ENCODE peak calls at places on chromosomes 4 and X, in four cellular contexts. S is H9, E is IMR-90, Q is neuronal stem cell. L is an unnamed sample.

GRCh38 chr4:156194896-156195295 is 241.2 kb upstream of the CTSO start:
- DNase-seq in S (no peak), E (no peak), Q (no peak), L (no peak)

GRCh38 chr4:69773443-69773842 is 13.0 kb upstream of the SULT1B1 start:
- DNase-seq in S (no peak), E (no peak), Q (no peak), L (no peak)

GRCh38 chr4:175661437-175661836 is 150.6 kb downstream of the GPM6A start:
- DNase-seq in S (no peak), E (no peak), Q (no peak), L (no peak)

GRCh38 chrX:17369294-17369693 is 5.7 kb upstream of the NHS start:
- DNase-seq in S (no peak), E (no peak), Q (no peak), L (no peak)

GRCh38 chrX:132592880-132593279 is 104.0 kb upstream of the MBNL3 start:
- DNase-seq in S (peak; percentile 29), E (no peak), Q (peak; percentile 2), L (peak; percentile 28)

GRCh38 chr4:125522588-125522987 is 207.8 kb downstream of the FAT4 start:
- DNase-seq in S (no peak), E (no peak), Q (no peak), L (no peak)

GRCh38 chr4:137393043-137393442 is 139.3 kb downstream of the PCDH18 start:
- DNase-seq in S (no peak), E (no peak), Q (peak; percentile 11), L (peak; percentile 16)

GRCh38 chr4:80199004-80199579 is 1.8 kb downstream of the PRDM8 start:
- DNase-seq in S (no peak), E (no peak), Q (no peak), L (no peak)

GRCh38 chr4:25859429-25860148 is 3.2 kb downstream of the SEL1L3 start:
- DNase-seq in S (no peak), E (no peak), Q (no peak), L (no peak)

GRCh38 chr4:69836321-69836720 is 23.6 kb downstream of the SULT1E1 start:
- DNase-seq in S (no peak), E (no peak), Q (no peak), L (no peak)

GRCh38 chr4:42574873-42575272 is 82.0 kb downstream of the ATP8A1 start:
- DNase-seq in S (no peak), E (no peak), Q (no peak), L (no peak)

GRCh38 chr4:31291238-31291637 is 571.1 kb downstream of the PCDH7 start:
- DNase-seq in S (no peak), E (no peak), Q (no peak), L (no peak)

GRCh38 chr4:21046121-21046520 is 345.9 kb downstream of the PACRGL start:
- DNase-seq in S (no peak), E (no peak), Q (no peak), L (peak; percentile 25)

GRCh38 chrX:112868586-112868985 is 28.0 kb upstream of the AMOT start:
- DNase-seq in S (no peak), E (no peak), Q (no peak), L (peak; percentile 30)

GRCh38 chrX:13733506-13733905 is 914 bp downstream of the TRAPPC2 start:
- DNase-seq in S (no peak), E (peak; percentile 23), Q (no peak), L (peak; percentile 13)

GRCh38 chrX:39859991-39860861 is 237.5 kb downstream of the BCOR start:
- DNase-seq in S (peak; percentile 87), E (peak; percentile 91), Q (peak; percentile 17), L (peak; percentile 86)

GRCh38 chrX:96314974-96315373 is 369.7 kb upstream of the DIAPH2 start:
- DNase-seq in S (no peak), E (peak; percentile 62), Q (no peak), L (peak; percentile 24)

GRCh38 chr4:173448919-173449641 is 50.2 kb upstream of the SCRG1 start:
- DNase-seq in S (no peak), E (peak; percentile 9), Q (no peak), L (no peak)

GRCh38 chr4:76634239-76634638 is 199.2 kb downstream of the SHROOM3 start:
- DNase-seq in S (no peak), E (peak; percentile 65), Q (no peak), L (peak; percentile 88)

GRCh38 chr4:56723201-56723605 is 42.1 kb upstream of the HOPX start:
- DNase-seq in S (no peak), E (no peak), Q (no peak), L (no peak)

GRCh38 chr4:183100298-183100599 is 1.2 kb downstream of the WWC2 start:
- DNase-seq in S (no peak), E (no peak), Q (no peak), L (no peak)

GRCh38 chr4:183098080-183098722 is 856 bp upstream of the WWC2 start:
- DNase-seq in S (no peak), E (peak; percentile 50), Q (peak; percentile 35), L (peak; percentile 72)

GRCh38 chr4:183100827-183101226 is 1.8 kb downstream of the WWC2 start:
- DNase-seq in S (no peak), E (no peak), Q (no peak), L (peak; percentile 15)

GRCh38 chr4:183098723-183099536 is at the start of gene WWC2:
- DNase-seq in S (peak; percentile 95), E (peak; percentile 92), Q (peak; percentile 93), L (peak; percentile 93)

DNA sequence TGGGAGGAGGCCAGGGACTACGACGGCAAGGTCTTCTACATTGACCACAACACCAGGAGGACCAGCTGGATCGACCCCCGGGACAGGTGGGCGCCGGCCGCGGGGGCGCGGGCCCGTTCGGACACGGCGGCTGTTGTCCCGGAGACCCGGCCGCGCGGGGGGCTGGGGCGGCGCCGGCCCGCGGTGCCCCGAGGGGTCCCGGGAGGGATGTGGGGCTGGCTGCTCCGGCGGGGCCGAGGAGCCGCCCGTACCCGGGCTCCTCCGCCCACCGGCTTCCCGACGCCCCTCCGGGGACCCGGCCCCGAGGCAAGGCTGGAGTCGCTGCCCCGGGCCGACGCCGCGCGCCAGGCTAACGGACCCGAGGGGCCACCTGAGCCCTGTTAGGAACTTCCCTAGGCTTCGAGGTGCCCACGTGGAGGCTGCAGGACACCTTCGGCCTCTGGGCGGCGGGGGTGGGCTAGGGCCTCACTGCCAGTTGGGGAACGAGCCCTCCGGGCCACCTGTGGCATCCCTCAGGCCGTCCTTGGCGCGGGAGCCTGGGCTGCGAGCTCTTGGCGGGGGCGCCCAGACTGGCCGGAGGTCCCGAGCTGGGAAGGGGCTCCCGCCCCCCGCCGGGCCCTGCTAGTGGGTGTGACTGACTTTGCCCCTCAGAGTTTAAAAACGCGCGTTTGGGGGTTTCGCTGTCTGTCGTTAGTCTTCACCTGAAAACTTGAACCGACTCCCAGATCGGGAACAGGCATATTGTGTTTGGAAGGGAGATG is 660 bp downstream of the WWC2 start:
- DNase-seq in S (peak; percentile 73), E (no peak), Q (peak; percentile 46), L (peak; percentile 39)
- H3K23ac ChIP-seq in S (no peak overlapping the region), E (peak overlapping the region; percentile 95), Q (peak overlapping the region; percentile 83), L (peak overlapping the region; percentile 97)

GRCh38 chr4:7781993-7782392 is 157.7 kb downstream of the AFAP1 start:
- DNase-seq in S (no peak), E (no peak), Q (no peak), L (peak; percentile 14)
- H3K9ac ChIP-seq in S (no peak overlapping the region), E (no peak overlapping the region), Q (no peak overlapping the region), L (peak overlapping the region; percentile 30)

DNA sequence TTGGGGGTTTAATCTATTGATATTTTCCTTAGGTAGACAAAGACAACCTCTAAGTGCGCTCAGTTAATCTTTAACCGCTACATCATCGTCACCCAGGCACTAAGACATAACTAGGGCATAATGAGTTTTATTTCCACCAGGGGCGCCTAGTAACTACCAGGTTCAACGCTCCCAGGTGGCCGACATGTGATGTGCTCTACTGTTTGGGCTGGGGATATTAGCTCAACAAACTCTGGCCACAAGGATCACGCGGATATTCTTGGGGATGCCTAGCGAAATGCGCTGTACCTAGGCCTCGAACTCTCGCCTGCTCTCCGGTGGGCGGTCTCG is 915 bp upstream of the RAB33B start:
- DNase-seq in S (no peak), E (no peak), Q (no peak), L (no peak)
- H3K23ac ChIP-seq in S (no peak overlapping the region), E (peak overlapping the region; percentile 78), Q (peak overlapping the region; percentile 76), L (no peak overlapping the region)

GRCh38 chrX:119009071-119009470 is 34.7 kb downstream of the LONRF3 start:
- DNase-seq in S (no peak), E (no peak), Q (no peak), L (no peak)
- H3K9ac ChIP-seq in S (no peak overlapping the region), E (no peak overlapping the region), Q (no peak overlapping the region), L (no peak overlapping the region)

GRCh38 chr4:18022572-18023039 is 1.1 kb upstream of the LCORL start:
- DNase-seq in S (no peak), E (peak; percentile 5), Q (no peak), L (no peak)

GRCh38 chr4:18021470-18021719 is 160 bp downstream of the LCORL start:
- DNase-seq in S (no peak), E (peak; percentile 20), Q (no peak), L (peak; percentile 63)

GRCh38 chr4:18020145-18020670 is 1.3 kb downstream of the LCORL start:
- DNase-seq in S (peak; percentile 29), E (peak; percentile 12), Q (no peak), L (no peak)

GRCh38 chr4:18020671-18021469 is 685 bp downstream of the LCORL start:
- DNase-seq in S (peak; percentile 74), E (peak; percentile 83), Q (peak; percentile 75), L (peak; percentile 95)

DNA sequence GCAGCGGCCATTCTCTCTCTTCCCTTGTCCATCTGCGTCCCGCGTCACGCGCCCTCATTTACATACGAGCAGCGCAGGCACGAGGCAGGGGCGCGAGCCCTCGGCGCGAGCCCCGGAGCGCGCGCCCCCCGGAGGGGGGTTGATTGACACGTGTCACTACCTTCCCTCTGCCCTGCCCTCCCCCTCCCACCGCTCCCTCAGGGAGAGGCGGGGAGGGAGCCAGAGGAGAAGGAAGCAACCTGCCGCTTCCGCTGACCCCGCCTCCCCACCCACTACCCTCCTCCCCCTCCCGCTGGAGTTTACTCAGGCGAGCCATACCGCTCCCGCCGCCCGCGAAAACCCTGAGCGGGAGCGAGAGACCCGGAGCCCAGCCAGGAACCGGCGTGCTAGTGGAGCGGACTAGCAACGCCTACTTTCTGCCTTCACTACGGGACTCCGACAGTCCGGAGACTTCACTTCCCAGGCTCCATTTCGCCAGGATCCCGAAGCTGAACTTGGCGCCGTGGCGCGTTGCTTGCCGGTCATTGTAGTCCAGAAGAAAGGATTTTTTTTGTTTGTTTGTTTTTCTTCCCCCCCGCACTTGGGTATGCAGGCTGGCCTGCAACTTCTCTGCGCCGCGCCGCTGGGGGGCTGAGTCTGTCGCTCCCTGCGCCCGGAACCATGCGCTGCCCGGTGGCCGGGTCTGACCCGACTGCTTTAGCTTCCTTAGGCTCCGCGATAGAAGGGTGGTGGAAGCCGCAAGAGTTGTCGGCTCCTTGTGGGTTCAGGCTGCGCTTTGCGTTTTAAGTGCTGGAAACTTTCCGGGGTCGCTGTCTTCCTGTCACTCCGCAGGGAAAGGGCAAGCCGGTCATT is at the start of gene LCORL:
- DNase-seq in S (peak; percentile 96), E (peak; percentile 95), Q (peak; percentile 95), L (peak; percentile 99)
- H3K23ac ChIP-seq in S (no peak within 1 kb of the TSS), E (peak within 1 kb of the TSS; percentile 92), Q (peak within 1 kb of the TSS; percentile 80), L (peak within 1 kb of the TSS; percentile 92)

DNA sequence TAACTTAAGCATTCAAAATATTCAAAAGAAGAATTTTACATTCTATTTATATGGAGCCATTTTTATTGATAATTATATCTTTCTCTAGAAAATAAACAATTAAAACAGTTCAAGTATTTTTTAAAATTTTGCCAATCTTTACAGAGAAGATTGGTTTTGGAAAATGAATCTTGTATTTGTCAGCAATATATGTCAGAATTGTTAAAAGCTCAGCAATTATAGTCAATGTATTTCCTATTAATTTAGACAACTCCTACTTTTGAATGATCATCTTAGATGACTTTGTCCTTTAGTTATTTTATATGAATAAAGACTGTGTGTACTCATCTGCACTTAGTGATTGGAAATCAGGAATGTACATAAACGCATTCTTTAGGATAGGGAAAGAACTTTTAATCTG is 223.9 kb upstream of the MAD2L1 start:
- DNase-seq in S (no peak), E (no peak), Q (no peak), L (no peak)
- H3K9ac ChIP-seq in S (no peak overlapping the region), E (no peak overlapping the region), Q (no peak overlapping the region), L (no peak overlapping the region)

L was measured in mesenchymal stem cell.